ENCODE peak calls at places on chromosomes 11 and 22, in eight cellular contexts. One of them, this sample, is unnamed.
A peak's percentile ranks its signal among the peaks of the same experiment; 100 is the strongest.

GRCh38 chr11:102064316-102064715 is 17.1 kb downstream of the CFAP300 start:
- DNase-seq in pancreas: no peak
- DNase-seq in cardiac muscle cell: no peak
- DNase-seq in SJSA1: no peak
- DNase-seq in OCI-LY7: no peak
- DNase-seq in body of pancreas: no peak
- DNase-seq in PC-3: no peak
- DNase-seq in suprapubic skin: no peak
- DNase-seq in this sample: no peak

GRCh38 chr22:39244073-39244495 is 698 bp downstream of the PDGFB start:
- DNase-seq in pancreas: no peak
- DNase-seq in cardiac muscle cell: no peak
- DNase-seq in SJSA1: no peak
- DNase-seq in OCI-LY7: no peak
- DNase-seq in body of pancreas: no peak
- DNase-seq in PC-3: no peak
- DNase-seq in suprapubic skin: no peak
- DNase-seq in this sample: no peak

GRCh38 chr22:22870577-22871398 is 16.8 kb upstream of the IGLL5 start:
- DNase-seq in pancreas: no peak
- DNase-seq in cardiac muscle cell: no peak
- DNase-seq in SJSA1: peak; percentile 16
- DNase-seq in OCI-LY7: peak; percentile 82
- DNase-seq in body of pancreas: no peak
- DNase-seq in PC-3: peak; percentile 5
- DNase-seq in suprapubic skin: no peak
- DNase-seq in this sample: no peak

GRCh38 chr11:128302425-128303186 is 284.8 kb downstream of the ETS1 start:
- DNase-seq in pancreas: no peak
- DNase-seq in cardiac muscle cell: no peak
- DNase-seq in SJSA1: no peak
- DNase-seq in OCI-LY7: peak; percentile 47
- DNase-seq in body of pancreas: no peak
- DNase-seq in PC-3: no peak
- DNase-seq in suprapubic skin: no peak
- DNase-seq in this sample: no peak

GRCh38 chr11:78823588-78823987 is 248.9 kb upstream of the NARS2 start:
- DNase-seq in pancreas: no peak
- DNase-seq in cardiac muscle cell: no peak
- DNase-seq in SJSA1: no peak
- DNase-seq in OCI-LY7: no peak
- DNase-seq in body of pancreas: peak; percentile 30
- DNase-seq in PC-3: no peak
- DNase-seq in suprapubic skin: no peak
- DNase-seq in this sample: no peak

GRCh38 chr11:34266090-34266912 is 91.5 kb downstream of the ABTB2 start:
- DNase-seq in pancreas: no peak
- DNase-seq in cardiac muscle cell: no peak
- DNase-seq in SJSA1: peak; percentile 93
- DNase-seq in OCI-LY7: no peak
- DNase-seq in body of pancreas: no peak
- DNase-seq in PC-3: peak; percentile 78
- DNase-seq in suprapubic skin: no peak
- DNase-seq in this sample: peak; percentile 84

GRCh38 chr11:46559815-46560214 is 34.0 kb downstream of the AMBRA1 start:
- DNase-seq in pancreas: no peak
- DNase-seq in cardiac muscle cell: no peak
- DNase-seq in SJSA1: no peak
- DNase-seq in OCI-LY7: no peak
- DNase-seq in body of pancreas: no peak
- DNase-seq in PC-3: no peak
- DNase-seq in suprapubic skin: no peak
- DNase-seq in this sample: no peak

GRCh38 chr11:2574043-2574552 is 125.7 kb downstream of the KCNQ1OT1 start:
- DNase-seq in pancreas: peak; percentile 1
- DNase-seq in cardiac muscle cell: no peak
- DNase-seq in SJSA1: no peak
- DNase-seq in OCI-LY7: no peak
- DNase-seq in body of pancreas: peak; percentile 11
- DNase-seq in PC-3: no peak
- DNase-seq in suprapubic skin: peak; percentile 41
- DNase-seq in this sample: no peak

GRCh38 chr11:46361283-46362145 is 14.3 kb downstream of the DGKZ start:
- DNase-seq in pancreas: no peak
- DNase-seq in cardiac muscle cell: peak; percentile 78
- DNase-seq in SJSA1: no peak
- DNase-seq in OCI-LY7: peak; percentile 88
- DNase-seq in body of pancreas: peak; percentile 58
- DNase-seq in PC-3: no peak
- DNase-seq in suprapubic skin: no peak
- DNase-seq in this sample: no peak

GRCh38 chr11:1949302-1949701 is 2.2 kb downstream of the MRPL23 start:
- DNase-seq in pancreas: no peak
- DNase-seq in cardiac muscle cell: no peak
- DNase-seq in SJSA1: no peak
- DNase-seq in OCI-LY7: no peak
- DNase-seq in body of pancreas: no peak
- DNase-seq in PC-3: no peak
- DNase-seq in suprapubic skin: no peak
- DNase-seq in this sample: no peak

GRCh38 chr22:41885116-41885515 is 29.8 kb downstream of the SHISA8 start:
- DNase-seq in pancreas: no peak
- DNase-seq in cardiac muscle cell: no peak
- DNase-seq in SJSA1: no peak
- DNase-seq in OCI-LY7: no peak
- DNase-seq in body of pancreas: no peak
- DNase-seq in PC-3: no peak
- DNase-seq in suprapubic skin: no peak
- DNase-seq in this sample: no peak

GRCh38 chr22:25156736-25157135 is 42.9 kb upstream of the CRYBB3 start:
- DNase-seq in pancreas: no peak
- DNase-seq in cardiac muscle cell: no peak
- DNase-seq in SJSA1: no peak
- DNase-seq in OCI-LY7: no peak
- DNase-seq in body of pancreas: no peak
- DNase-seq in PC-3: no peak
- DNase-seq in suprapubic skin: no peak
- DNase-seq in this sample: no peak

GRCh38 chr22:39498368-39498767 is 3.7 kb upstream of the MIEF1 start:
- DNase-seq in pancreas: no peak
- DNase-seq in cardiac muscle cell: no peak
- DNase-seq in SJSA1: no peak
- DNase-seq in OCI-LY7: no peak
- DNase-seq in body of pancreas: no peak
- DNase-seq in PC-3: no peak
- DNase-seq in suprapubic skin: peak; percentile 67
- DNase-seq in this sample: no peak

GRCh38 chr11:100220801-100221200 is 466.3 kb upstream of the ARHGAP42 start:
- DNase-seq in pancreas: no peak
- DNase-seq in cardiac muscle cell: peak; percentile 1
- DNase-seq in SJSA1: no peak
- DNase-seq in OCI-LY7: no peak
- DNase-seq in body of pancreas: no peak
- DNase-seq in PC-3: no peak
- DNase-seq in suprapubic skin: no peak
- DNase-seq in this sample: peak; percentile 31

GRCh38 chr11:36375348-36376314 is 79.5 kb downstream of the PRR5L start:
- DNase-seq in pancreas: no peak
- DNase-seq in cardiac muscle cell: no peak
- DNase-seq in SJSA1: no peak
- DNase-seq in OCI-LY7: no peak
- DNase-seq in body of pancreas: no peak
- DNase-seq in PC-3: no peak
- DNase-seq in suprapubic skin: no peak
- DNase-seq in this sample: no peak

GRCh38 chr11:36376315-36376887 is 80.3 kb downstream of the PRR5L start:
- DNase-seq in pancreas: no peak
- DNase-seq in cardiac muscle cell: peak; percentile 22
- DNase-seq in SJSA1: peak; percentile 61
- DNase-seq in OCI-LY7: no peak
- DNase-seq in body of pancreas: no peak
- DNase-seq in PC-3: no peak
- DNase-seq in suprapubic skin: no peak
- DNase-seq in this sample: no peak

GRCh38 chr11:36377759-36378553 is 81.9 kb downstream of the PRR5L start:
- DNase-seq in pancreas: no peak
- DNase-seq in cardiac muscle cell: no peak
- DNase-seq in SJSA1: no peak
- DNase-seq in OCI-LY7: no peak
- DNase-seq in body of pancreas: no peak
- DNase-seq in PC-3: no peak
- DNase-seq in suprapubic skin: no peak
- DNase-seq in this sample: no peak

GRCh38 chr11:36374726-36375125 is 78.6 kb downstream of the PRR5L start:
- DNase-seq in pancreas: no peak
- DNase-seq in cardiac muscle cell: no peak
- DNase-seq in SJSA1: no peak
- DNase-seq in OCI-LY7: no peak
- DNase-seq in body of pancreas: no peak
- DNase-seq in PC-3: no peak
- DNase-seq in suprapubic skin: no peak
- DNase-seq in this sample: no peak

DNA sequence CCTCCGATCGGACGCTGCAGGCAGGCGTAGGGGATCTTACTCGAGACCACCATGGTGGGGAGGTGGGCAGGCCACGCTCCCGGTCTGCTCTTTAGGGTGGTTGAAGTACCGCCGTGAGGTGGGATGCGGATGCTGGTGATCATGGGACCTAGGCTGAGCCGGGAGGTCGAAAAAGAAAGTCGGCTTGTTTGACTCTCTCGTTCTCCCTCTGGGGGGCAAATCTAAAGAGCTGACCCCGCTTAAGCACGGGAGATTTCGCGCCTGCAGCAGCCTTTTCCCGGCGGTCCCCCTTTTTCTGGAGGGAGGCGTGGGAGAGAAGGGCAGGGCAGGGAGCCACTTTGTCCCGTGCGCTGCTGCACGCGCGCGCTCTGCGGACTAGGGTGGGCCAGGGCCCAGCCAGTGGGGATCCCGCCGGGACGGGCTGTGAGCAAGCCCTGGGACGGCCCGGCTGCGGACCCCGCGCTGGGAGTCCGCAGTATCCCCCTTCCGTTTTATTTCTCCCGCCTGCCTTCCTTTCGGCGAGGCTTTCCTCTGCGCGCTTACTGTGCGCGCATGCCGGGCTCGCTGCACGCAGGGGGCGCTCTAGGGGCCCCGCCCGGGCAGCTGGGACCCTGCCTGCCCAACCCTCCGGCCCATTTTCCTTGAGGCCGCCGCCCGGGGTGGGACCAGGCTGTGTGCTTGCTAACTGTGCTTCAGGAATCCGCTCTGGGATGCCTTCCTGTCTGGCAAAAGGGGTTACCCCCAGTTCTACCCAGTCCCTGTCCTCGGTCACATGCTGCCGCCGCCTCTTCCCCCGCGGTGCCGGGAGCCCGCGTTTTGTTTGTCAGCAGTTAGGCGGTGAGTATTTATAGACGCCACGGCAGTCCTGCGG is 81.0 kb downstream of the PRR5L start:
- DNase-seq in pancreas: no peak
- DNase-seq in cardiac muscle cell: peak; percentile 43
- DNase-seq in SJSA1: peak; percentile 71
- DNase-seq in OCI-LY7: no peak
- DNase-seq in body of pancreas: peak; percentile 21
- DNase-seq in PC-3: no peak
- DNase-seq in suprapubic skin: peak; percentile 62
- DNase-seq in this sample: no peak
- H3K4me3 ChIP-seq in pancreas: peak overlapping the region; percentile 50
- H3K4me3 ChIP-seq in cardiac muscle cell: peak overlapping the region; percentile 39
- H3K4me3 ChIP-seq in SJSA1: peak overlapping the region; percentile 71
- H3K4me3 ChIP-seq in OCI-LY7: no peak overlapping the region
- H3K4me3 ChIP-seq in body of pancreas: no peak overlapping the region
- H3K4me3 ChIP-seq in PC-3: peak overlapping the region; percentile 44
- H3K4me3 ChIP-seq in suprapubic skin: peak overlapping the region; percentile 66
- H3K4me3 ChIP-seq in this sample: peak overlapping the region; percentile 85

DNA sequence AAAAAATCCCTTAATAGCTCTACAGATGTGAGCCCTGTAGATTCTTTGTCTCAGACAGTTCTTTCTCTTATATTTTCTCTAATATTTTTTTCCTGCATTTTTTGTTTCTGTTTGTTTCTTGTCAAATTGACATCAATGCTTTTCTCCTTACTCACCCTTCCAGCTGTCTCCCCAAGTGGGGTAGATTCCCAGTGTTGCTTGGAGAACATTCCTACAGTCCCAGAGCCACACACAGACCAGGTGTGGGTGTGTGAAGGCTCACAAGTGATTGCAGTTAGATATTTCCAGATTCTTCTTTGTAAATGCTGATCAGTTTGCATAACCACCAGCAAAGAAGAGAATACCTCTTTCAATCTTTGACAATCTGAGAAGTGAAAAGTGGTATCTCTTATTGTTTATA is 7.5 kb downstream of the VPS51 start:
- DNase-seq in pancreas: no peak
- DNase-seq in cardiac muscle cell: no peak
- DNase-seq in SJSA1: no peak
- DNase-seq in OCI-LY7: no peak
- DNase-seq in body of pancreas: no peak
- DNase-seq in PC-3: no peak
- DNase-seq in suprapubic skin: no peak
- DNase-seq in this sample: no peak
- H3K4me3 ChIP-seq in pancreas: no peak overlapping the region
- H3K4me3 ChIP-seq in cardiac muscle cell: no peak overlapping the region
- H3K4me3 ChIP-seq in SJSA1: no peak overlapping the region
- H3K4me3 ChIP-seq in OCI-LY7: no peak overlapping the region
- H3K4me3 ChIP-seq in body of pancreas: no peak overlapping the region
- H3K4me3 ChIP-seq in PC-3: no peak overlapping the region
- H3K4me3 ChIP-seq in suprapubic skin: no peak overlapping the region
- H3K4me3 ChIP-seq in this sample: no peak overlapping the region

GRCh38 chr11:6742260-6742659 is 29.5 kb downstream of the OR2AG2 start:
- DNase-seq in pancreas: no peak
- DNase-seq in cardiac muscle cell: no peak
- DNase-seq in SJSA1: no peak
- DNase-seq in OCI-LY7: no peak
- DNase-seq in body of pancreas: no peak
- DNase-seq in PC-3: no peak
- DNase-seq in suprapubic skin: no peak
- DNase-seq in this sample: no peak
- H3K4me3 ChIP-seq in pancreas: no peak overlapping the region
- H3K4me3 ChIP-seq in cardiac muscle cell: no peak overlapping the region
- H3K4me3 ChIP-seq in SJSA1: no peak overlapping the region
- H3K4me3 ChIP-seq in OCI-LY7: no peak overlapping the region
- H3K4me3 ChIP-seq in body of pancreas: no peak overlapping the region
- H3K4me3 ChIP-seq in PC-3: no peak overlapping the region
- H3K4me3 ChIP-seq in suprapubic skin: no peak overlapping the region
- H3K4me3 ChIP-seq in this sample: no peak overlapping the region

DNA sequence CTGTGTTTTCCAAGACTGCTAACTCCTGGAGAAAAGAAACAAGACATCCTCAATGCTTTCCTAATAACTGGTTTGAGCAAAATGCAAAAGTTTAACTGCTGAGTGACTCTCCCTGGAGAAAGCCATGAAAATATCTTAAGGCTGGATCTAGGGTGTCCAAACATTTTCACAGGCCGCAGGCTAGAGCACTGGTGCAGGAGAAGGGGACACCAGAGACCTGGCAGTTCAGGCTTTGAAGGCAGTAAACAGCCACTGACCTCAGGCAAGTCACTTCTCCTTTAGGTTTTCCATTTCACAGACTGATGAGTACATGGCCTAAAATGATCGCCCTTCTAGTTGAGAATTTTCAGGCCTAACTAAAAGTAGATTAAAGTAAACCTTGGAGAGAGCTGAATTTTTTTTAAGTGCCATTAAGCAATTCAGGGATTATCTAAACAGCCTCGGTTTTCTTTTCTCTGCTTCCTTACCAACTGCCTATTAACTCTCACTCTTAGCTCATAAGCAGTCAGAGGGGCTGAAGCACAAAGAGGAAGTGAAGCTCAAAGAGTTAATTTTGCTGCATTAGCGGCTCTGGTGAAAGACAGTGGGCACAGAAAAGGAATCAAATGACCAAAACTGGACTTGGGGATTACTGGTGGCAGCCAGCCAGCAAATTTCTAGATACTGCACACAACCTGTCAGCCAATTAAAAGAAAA is 2.3 kb downstream of the CHKA start:
- DNase-seq in pancreas: no peak
- DNase-seq in cardiac muscle cell: peak; percentile 31
- DNase-seq in SJSA1: no peak
- DNase-seq in OCI-LY7: peak; percentile 74
- DNase-seq in body of pancreas: peak; percentile 57
- DNase-seq in PC-3: peak; percentile 41
- DNase-seq in suprapubic skin: no peak
- DNase-seq in this sample: no peak
- H3K4me3 ChIP-seq in pancreas: peak overlapping the region; percentile 64
- H3K4me3 ChIP-seq in cardiac muscle cell: peak overlapping the region; percentile 63
- H3K4me3 ChIP-seq in SJSA1: no peak overlapping the region
- H3K4me3 ChIP-seq in OCI-LY7: peak overlapping the region; percentile 91
- H3K4me3 ChIP-seq in body of pancreas: no peak overlapping the region
- H3K4me3 ChIP-seq in PC-3: peak overlapping the region; percentile 92
- H3K4me3 ChIP-seq in suprapubic skin: peak overlapping the region; percentile 69
- H3K4me3 ChIP-seq in this sample: peak overlapping the region; percentile 37